ENCODE peak calls at places on chromosomes 16 and 17, in eight cellular contexts. One of them, this sample, is unnamed.

GRCh38 chr17:10380631-10381408 is 8.0 kb upstream of the MYH13 start:
- DNase-seq in uterus: no peak
- DNase-seq in vagina: no peak
- DNase-seq in stomach: no peak
- DNase-seq in ovary: no peak
- DNase-seq in adrenal gland: no peak
- DNase-seq in right lobe of liver: no peak
- DNase-seq in esophagus squamous epithelium: no peak
- DNase-seq in this sample: no peak

GRCh38 chr16:66274335-66275110 is 92.0 kb upstream of the CDH5 start:
- DNase-seq in esophagus squamous epithelium: no peak
- DNase-seq in uterus: no peak
- DNase-seq in ovary: no peak
- DNase-seq in vagina: peak; percentile 28
- DNase-seq in stomach: no peak
- DNase-seq in adrenal gland: no peak
- DNase-seq in right lobe of liver: no peak
- DNase-seq in this sample: no peak

GRCh38 chr17:19933221-19933620 is 44.4 kb downstream of the AKAP10 start:
- DNase-seq in vagina: no peak
- DNase-seq in right lobe of liver: no peak
- DNase-seq in uterus: no peak
- DNase-seq in ovary: no peak
- DNase-seq in adrenal gland: no peak
- DNase-seq in stomach: no peak
- DNase-seq in esophagus squamous epithelium: no peak
- DNase-seq in this sample: no peak

GRCh38 chr16:52545157-52545543 is 1.8 kb downstream of the TOX3 start:
- DNase-seq in adrenal gland: no peak
- DNase-seq in vagina: no peak
- DNase-seq in stomach: no peak
- DNase-seq in uterus: no peak
- DNase-seq in right lobe of liver: no peak
- DNase-seq in esophagus squamous epithelium: no peak
- DNase-seq in ovary: no peak
- DNase-seq in this sample: no peak

GRCh38 chr16:28915181-28915580 is 9.9 kb downstream of the RABEP2 start:
- DNase-seq in adrenal gland: no peak
- DNase-seq in vagina: no peak
- DNase-seq in stomach: no peak
- DNase-seq in uterus: no peak
- DNase-seq in esophagus squamous epithelium: no peak
- DNase-seq in ovary: no peak
- DNase-seq in right lobe of liver: no peak
- DNase-seq in this sample: no peak

GRCh38 chr16:83054302-83054701 is 427.5 kb downstream of the CDH13 start:
- DNase-seq in stomach: no peak
- DNase-seq in vagina: no peak
- DNase-seq in esophagus squamous epithelium: no peak
- DNase-seq in ovary: no peak
- DNase-seq in right lobe of liver: no peak
- DNase-seq in uterus: no peak
- DNase-seq in adrenal gland: no peak
- DNase-seq in this sample: no peak

GRCh38 chr16:47057631-47057996 is 84.1 kb upstream of the DNAJA2 start:
- DNase-seq in adrenal gland: no peak
- DNase-seq in right lobe of liver: no peak
- DNase-seq in vagina: no peak
- DNase-seq in uterus: no peak
- DNase-seq in ovary: peak; percentile 0
- DNase-seq in esophagus squamous epithelium: no peak
- DNase-seq in stomach: no peak
- DNase-seq in this sample: no peak

GRCh38 chr16:1610841-1611653 is 825 bp downstream of the IFT140 start:
- DNase-seq in ovary: no peak
- DNase-seq in vagina: no peak
- DNase-seq in esophagus squamous epithelium: no peak
- DNase-seq in stomach: no peak
- DNase-seq in right lobe of liver: no peak
- DNase-seq in uterus: no peak
- DNase-seq in adrenal gland: peak; percentile 47
- DNase-seq in this sample: no peak

GRCh38 chr17:21286066-21286770 is 1.7 kb downstream of the MAP2K3 start:
- DNase-seq in esophagus squamous epithelium: peak; percentile 64
- DNase-seq in vagina: no peak
- DNase-seq in ovary: peak; percentile 87
- DNase-seq in adrenal gland: peak; percentile 96
- DNase-seq in uterus: peak; percentile 88
- DNase-seq in right lobe of liver: peak; percentile 92
- DNase-seq in stomach: peak; percentile 91
- DNase-seq in this sample: peak; percentile 88

GRCh38 chr17:77116371-77116860 is 24.4 kb upstream of the SEC14L1 start:
- DNase-seq in stomach: peak; percentile 36
- DNase-seq in right lobe of liver: no peak
- DNase-seq in esophagus squamous epithelium: no peak
- DNase-seq in uterus: no peak
- DNase-seq in adrenal gland: no peak
- DNase-seq in vagina: no peak
- DNase-seq in ovary: no peak
- DNase-seq in this sample: no peak

GRCh38 chr17:11986939-11987329 is 10.3 kb downstream of the ZNF18 start:
- DNase-seq in uterus: no peak
- DNase-seq in adrenal gland: no peak
- DNase-seq in ovary: no peak
- DNase-seq in stomach: no peak
- DNase-seq in esophagus squamous epithelium: no peak
- DNase-seq in vagina: no peak
- DNase-seq in right lobe of liver: no peak
- DNase-seq in this sample: no peak

GRCh38 chr16:58339452-58339938 is 44.7 kb upstream of the PRSS54 start:
- DNase-seq in adrenal gland: peak; percentile 47
- DNase-seq in right lobe of liver: no peak
- DNase-seq in esophagus squamous epithelium: no peak
- DNase-seq in uterus: no peak
- DNase-seq in stomach: no peak
- DNase-seq in ovary: no peak
- DNase-seq in vagina: no peak
- DNase-seq in this sample: no peak

GRCh38 chr16:12625716-12626115 is 178.0 kb downstream of the CPPED1 start:
- DNase-seq in stomach: no peak
- DNase-seq in uterus: no peak
- DNase-seq in right lobe of liver: no peak
- DNase-seq in esophagus squamous epithelium: no peak
- DNase-seq in ovary: no peak
- DNase-seq in adrenal gland: no peak
- DNase-seq in vagina: peak; percentile 79
- DNase-seq in this sample: no peak

GRCh38 chr16:47847220-47847970 is 308.4 kb downstream of the ABCC12 start:
- DNase-seq in adrenal gland: no peak
- DNase-seq in vagina: no peak
- DNase-seq in ovary: no peak
- DNase-seq in right lobe of liver: no peak
- DNase-seq in uterus: no peak
- DNase-seq in esophagus squamous epithelium: no peak
- DNase-seq in stomach: no peak
- DNase-seq in this sample: no peak

GRCh38 chr17:13429201-13429600 is 172.5 kb downstream of the HS3ST3A1 start:
- DNase-seq in ovary: no peak
- DNase-seq in right lobe of liver: no peak
- DNase-seq in stomach: no peak
- DNase-seq in vagina: no peak
- DNase-seq in uterus: no peak
- DNase-seq in adrenal gland: no peak
- DNase-seq in esophagus squamous epithelium: no peak
- DNase-seq in this sample: no peak

GRCh38 chr17:70119961-70120360 is 44.9 kb downstream of the KCNJ16 start:
- DNase-seq in adrenal gland: no peak
- DNase-seq in vagina: no peak
- DNase-seq in ovary: no peak
- DNase-seq in stomach: no peak
- DNase-seq in esophagus squamous epithelium: no peak
- DNase-seq in uterus: no peak
- DNase-seq in right lobe of liver: no peak
- DNase-seq in this sample: no peak

GRCh38 chr17:65027305-65027704 is 29.2 kb downstream of the GNA13 start:
- DNase-seq in right lobe of liver: no peak
- DNase-seq in esophagus squamous epithelium: no peak
- DNase-seq in adrenal gland: no peak
- DNase-seq in vagina: no peak
- DNase-seq in ovary: no peak
- DNase-seq in uterus: no peak
- DNase-seq in stomach: no peak
- DNase-seq in this sample: no peak

GRCh38 chr16:4330277-4330882 is 14.5 kb downstream of the GLIS2 start:
- DNase-seq in uterus: peak; percentile 79
- DNase-seq in esophagus squamous epithelium: no peak
- DNase-seq in right lobe of liver: peak; percentile 87
- DNase-seq in ovary: peak; percentile 75
- DNase-seq in stomach: peak; percentile 89
- DNase-seq in vagina: no peak
- DNase-seq in adrenal gland: peak; percentile 86
- DNase-seq in this sample: peak; percentile 93

GRCh38 chr16:3554351-3554928 is 22.8 kb downstream of the NLRC3 start:
- DNase-seq in adrenal gland: no peak
- DNase-seq in stomach: no peak
- DNase-seq in right lobe of liver: no peak
- DNase-seq in vagina: no peak
- DNase-seq in ovary: no peak
- DNase-seq in esophagus squamous epithelium: no peak
- DNase-seq in uterus: no peak
- DNase-seq in this sample: no peak

GRCh38 chr16:22366371-22366770 is 8.0 kb downstream of the CDR2 start:
- DNase-seq in vagina: no peak
- DNase-seq in adrenal gland: no peak
- DNase-seq in right lobe of liver: no peak
- DNase-seq in esophagus squamous epithelium: no peak
- DNase-seq in ovary: no peak
- DNase-seq in uterus: no peak
- DNase-seq in stomach: no peak
- DNase-seq in this sample: no peak

DNA sequence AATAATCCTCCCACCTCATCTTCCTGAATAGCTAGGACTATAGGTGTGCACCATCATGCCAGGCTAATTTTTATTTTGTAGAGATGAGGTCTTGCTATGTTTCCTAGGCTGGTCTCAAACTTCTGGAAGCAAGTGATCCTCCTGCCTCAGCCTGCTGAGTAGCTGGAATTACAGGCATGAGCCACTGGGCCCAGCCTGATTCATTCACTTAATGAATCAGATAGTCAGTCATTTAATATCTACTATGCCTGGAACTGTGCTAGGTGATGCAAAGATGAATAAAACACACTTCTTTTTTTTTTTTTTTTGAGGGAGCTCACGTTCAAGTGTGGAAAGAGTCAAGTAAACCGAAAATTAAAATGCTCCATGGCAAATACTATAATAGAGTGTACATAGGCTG is 39.4 kb downstream of the EFCAB13 start:
- DNase-seq in esophagus squamous epithelium: no peak
- DNase-seq in uterus: no peak
- DNase-seq in vagina: no peak
- DNase-seq in ovary: no peak
- DNase-seq in adrenal gland: no peak
- DNase-seq in right lobe of liver: no peak
- DNase-seq in stomach: no peak
- DNase-seq in this sample: no peak
- H3K27ac ChIP-seq in esophagus squamous epithelium: no peak overlapping the region
- H3K27ac ChIP-seq in uterus: no peak overlapping the region
- H3K27ac ChIP-seq in vagina: no peak overlapping the region
- H3K27ac ChIP-seq in ovary: no peak overlapping the region
- H3K27ac ChIP-seq in adrenal gland: no peak overlapping the region
- H3K27ac ChIP-seq in right lobe of liver: no peak overlapping the region
- H3K27ac ChIP-seq in stomach: no peak overlapping the region
- H3K27ac ChIP-seq in this sample: no peak overlapping the region

GRCh38 chr17:30549864-30550511 is 72.8 kb downstream of the GOSR1 start:
- DNase-seq in stomach: peak; percentile 4
- DNase-seq in vagina: no peak
- DNase-seq in adrenal gland: no peak
- DNase-seq in uterus: no peak
- DNase-seq in esophagus squamous epithelium: no peak
- DNase-seq in ovary: no peak
- DNase-seq in right lobe of liver: no peak
- DNase-seq in this sample: no peak
- TF ChIP-seq POLR2A in stomach: no peak
- TF ChIP-seq POLR2A in vagina: no peak
- TF ChIP-seq POLR2A in adrenal gland: no peak
- TF ChIP-seq POLR2A in uterus: no peak
- TF ChIP-seq POLR2A in esophagus squamous epithelium: no peak
- TF ChIP-seq POLR2A in ovary: no peak
- TF ChIP-seq POLR2A in right lobe of liver: no peak
- TF ChIP-seq POLR2A in this sample: no peak

DNA sequence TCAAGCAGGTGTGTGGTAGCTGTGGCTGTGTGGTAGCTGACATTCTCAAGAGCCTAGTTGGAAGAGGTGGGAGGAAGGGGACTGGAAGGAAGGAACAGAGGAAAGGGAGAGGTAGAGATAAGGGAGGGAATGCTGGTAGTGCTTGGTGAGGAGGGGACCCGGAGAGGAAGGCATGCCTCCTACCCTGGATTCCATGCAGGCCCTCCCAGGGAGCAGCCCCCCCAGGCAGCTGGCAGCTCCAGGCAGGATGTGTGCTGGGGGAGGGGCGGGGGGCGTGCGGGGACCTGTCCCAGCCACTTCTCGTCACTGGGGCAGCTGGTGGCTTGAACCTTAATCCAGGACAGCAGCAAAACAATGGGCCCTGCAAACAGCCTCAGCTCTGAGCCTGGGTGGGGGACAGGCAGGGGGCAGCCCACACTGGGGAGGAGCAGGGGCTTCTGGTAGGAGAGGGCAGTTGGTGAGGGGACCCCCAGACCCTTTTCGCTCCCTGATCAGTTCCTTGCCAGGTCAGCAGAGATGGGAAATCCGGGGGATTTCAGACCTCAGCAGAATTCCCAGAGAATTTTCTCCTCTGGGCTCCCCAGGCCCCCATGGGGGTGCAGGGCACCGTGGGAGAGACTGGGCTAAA is 27.1 kb downstream of the ARHGAP23 start:
- DNase-seq in ovary: no peak
- DNase-seq in right lobe of liver: no peak
- DNase-seq in adrenal gland: no peak
- DNase-seq in uterus: no peak
- DNase-seq in stomach: no peak
- DNase-seq in esophagus squamous epithelium: no peak
- DNase-seq in vagina: no peak
- DNase-seq in this sample: no peak
- H3K4me1 ChIP-seq in ovary: peaks cover 19% of the 10 kb centered on the region
- H3K4me1 ChIP-seq in right lobe of liver: no peaks in the 10 kb centered on the region
- H3K4me1 ChIP-seq in adrenal gland: peaks cover 21% of the 10 kb centered on the region
- H3K4me1 ChIP-seq in uterus: peaks cover 30% of the 10 kb centered on the region
- H3K4me1 ChIP-seq in stomach: peaks cover 69% of the 10 kb centered on the region
- H3K4me1 ChIP-seq in esophagus squamous epithelium: peaks cover 57% of the 10 kb centered on the region
- H3K4me1 ChIP-seq in vagina: peaks cover 65% of the 10 kb centered on the region
- H3K4me1 ChIP-seq in this sample: peaks cover 93% of the 10 kb centered on the region

DNA sequence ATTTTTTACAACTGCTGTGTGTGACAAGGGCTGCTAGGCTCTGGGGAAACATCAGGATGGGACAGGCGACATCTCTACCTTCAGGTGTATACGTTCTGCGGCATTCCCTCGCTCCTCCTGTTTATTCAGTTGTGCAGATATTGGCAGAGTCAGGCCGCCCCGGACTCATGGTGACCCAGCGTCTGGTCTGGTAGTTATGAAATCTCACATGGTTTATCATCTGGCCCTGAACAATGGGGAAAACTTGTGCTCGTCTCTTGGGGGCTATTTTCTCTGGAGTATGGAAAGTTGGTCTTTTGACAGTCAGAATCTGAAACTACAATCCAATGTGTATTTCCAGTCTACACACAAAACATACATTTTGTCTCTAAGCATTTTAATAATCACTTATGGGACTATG is 3.3 kb downstream of the MARCHF10 start:
- DNase-seq in adrenal gland: no peak
- DNase-seq in right lobe of liver: no peak
- DNase-seq in ovary: no peak
- DNase-seq in esophagus squamous epithelium: no peak
- DNase-seq in uterus: no peak
- DNase-seq in vagina: no peak
- DNase-seq in stomach: no peak
- DNase-seq in this sample: no peak
- H3K27ac ChIP-seq in adrenal gland: no peak overlapping the region
- H3K27ac ChIP-seq in right lobe of liver: no peak overlapping the region
- H3K27ac ChIP-seq in ovary: no peak overlapping the region
- H3K27ac ChIP-seq in esophagus squamous epithelium: no peak overlapping the region
- H3K27ac ChIP-seq in uterus: no peak overlapping the region
- H3K27ac ChIP-seq in vagina: no peak overlapping the region
- H3K27ac ChIP-seq in stomach: no peak overlapping the region
- H3K27ac ChIP-seq in this sample: no peak overlapping the region